ENCODE peak calls at places on chromosomes 7 and 10, in four cellular contexts. S is HepG2, Q is H1, Y is K562. N is an unnamed sample.

GRCh38 chr7:101137651-101138148 is 10.8 kb downstream of the SERPINE1 start:
- DNase-seq in S (no peak), Q (no peak), Y (no peak), N (no peak)

GRCh38 chr7:135265637-135266036 is 32.0 kb downstream of the STRA8 start:
- DNase-seq in S (no peak), Q (no peak), Y (no peak), N (no peak)

GRCh38 chr7:137591444-137591843 is 247.9 kb upstream of the PTN start:
- DNase-seq in Q (no peak), Y (no peak), S (no peak), N (no peak)

GRCh38 chr10:62501547-62501946 is 127.4 kb downstream of the ZNF365 start:
- DNase-seq in Y (no peak), S (no peak), Q (no peak), N (no peak)

GRCh38 chr7:125780153-125780552 is 850.5 kb upstream of the POT1 start:
- DNase-seq in Q (no peak), Y (no peak), S (no peak), N (no peak)

GRCh38 chr10:48253970-48254657 is 20.4 kb downstream of the FRMPD2 start:
- DNase-seq in S (no peak), Y (no peak), Q (no peak), N (no peak)

GRCh38 chr7:139574618-139575337 is 51.3 kb downstream of the CLEC2L start:
- DNase-seq in Q (no peak), Y (no peak), S (no peak), N (no peak)

GRCh38 chr7:73994023-73994422 is 34.0 kb upstream of the ELN start:
- DNase-seq in S (no peak), Y (no peak), Q (no peak), N (no peak)

GRCh38 chr10:115958043-115958442 is 315.0 kb downstream of the GFRA1 start:
- DNase-seq in S (no peak), Q (no peak), Y (no peak), N (no peak)

GRCh38 chr7:146606628-146607027 is 490.0 kb downstream of the CNTNAP2 start:
- DNase-seq in Q (no peak), Y (no peak), S (no peak), N (no peak)

GRCh38 chr10:33022090-33022489 is 64.1 kb upstream of the ITGB1 start:
- DNase-seq in Q (no peak), Y (no peak), S (no peak), N (no peak)

GRCh38 chr10:73588656-73589055 is 2.5 kb downstream of the USP54 start:
- DNase-seq in S (peak; percentile 47), Y (no peak), Q (no peak), N (no peak)

GRCh38 chr7:155533120-155533826 is 13.1 kb downstream of the CNPY1 start:
- DNase-seq in Y (no peak), S (no peak), Q (no peak), N (no peak)

GRCh38 chr7:95264225-95264927 is 60.0 kb downstream of the PON1 start:
- DNase-seq in S (no peak), Q (no peak), Y (no peak), N (no peak)

GRCh38 chr10:126455766-126456425 is 67.6 kb upstream of the ADAM12 start:
- DNase-seq in S (no peak), Q (no peak), Y (no peak), N (no peak)

GRCh38 chr10:71830726-71831125 is 20.3 kb downstream of the PSAP start:
- DNase-seq in S (no peak), Q (no peak), Y (no peak), N (no peak)

GRCh38 chr10:43237128-43237527 is 29.7 kb downstream of the RASGEF1A start:
- DNase-seq in Q (no peak), S (no peak), Y (no peak), N (no peak)

GRCh38 chr7:155119801-155120382 is 49.8 kb downstream of the HTR5A start:
- DNase-seq in Q (no peak), Y (no peak), S (no peak), N (no peak)

GRCh38 chr10:14700551-14700950 is 74.1 kb downstream of the FAM107B start:
- DNase-seq in S (no peak), Q (no peak), Y (no peak), N (no peak)

GRCh38 chr7:148483941-148484340 is 106.6 kb upstream of the C7orf33 start:
- DNase-seq in Y (no peak), Q (no peak), S (no peak), N (no peak)

GRCh38 chr10:36681751-36682633 is 443.4 kb upstream of the ANKRD30A start:
- DNase-seq in Y (no peak), Q (no peak), S (peak; percentile 3), N (no peak)

GRCh38 chr10:21501731-21502370 is 23.6 kb downstream of the SKIDA1 start:
- DNase-seq in S (peak; percentile 51), Y (no peak), Q (no peak), N (no peak)

GRCh38 chr10:77648472-77648871 is 10.9 kb upstream of the KCNMA1 start:
- DNase-seq in Y (no peak), S (no peak), Q (no peak), N (no peak)

GRCh38 chr7:55971045-55971444 is 6.7 kb downstream of the NIPSNAP2 start:
- DNase-seq in Y (no peak), Q (no peak), S (no peak), N (no peak)

GRCh38 chr7:13628231-13629001 is 361.1 kb downstream of the ETV1 start:
- DNase-seq in Q (no peak), S (no peak), Y (no peak), N (no peak)

GRCh38 chr7:68581417-68581816 is 1016.9 kb upstream of the AUTS2 start:
- DNase-seq in Y (no peak), Q (no peak), S (no peak), N (no peak)

GRCh38 chr7:116240021-116240659 is 29.8 kb downstream of the TES start:
- DNase-seq in S (no peak), Y (no peak), Q (no peak), N (no peak)

GRCh38 chr10:89118091-89118490 is 89.0 kb downstream of the CH25H start:
- DNase-seq in Q (no peak), Y (no peak), S (no peak), N (no peak)
- H3K9ac ChIP-seq in Q (no peak overlapping the region), Y (no peak overlapping the region), S (no peak overlapping the region), N (no peak overlapping the region)

GRCh38 chr7:18378989-18379605 is 116.5 kb upstream of the HDAC9 start:
- DNase-seq in Y (no peak), S (no peak), Q (no peak), N (no peak)
- TF ChIP-seq KDM1A in Y (no peak), S (no peak), Q (no peak), N (no peak)

GRCh38 chr7:106417273-106417902 is 132.6 kb upstream of the NAMPT start:
- DNase-seq in Y (no peak), S (no peak), Q (no peak), N (no peak)
- TF ChIP-seq ZNF274 in Y (no peak), S (no peak), Q (no peak), N (no peak)

GRCh38 chr7:1993776-1994740 is 238.7 kb downstream of the MAD1L1 start:
- DNase-seq in Y (no peak), Q (no peak), S (no peak), N (no peak)

GRCh38 chr7:1992554-1992953 is 240.2 kb downstream of the MAD1L1 start:
- DNase-seq in S (no peak), Y (no peak), Q (no peak), N (no peak)

GRCh38 chr7:1995426-1995825 is 237.3 kb downstream of the MAD1L1 start:
- DNase-seq in Y (no peak), S (no peak), Q (no peak), N (no peak)

GRCh38 chr7:1994931-1995330 is 237.8 kb downstream of the MAD1L1 start:
- DNase-seq in Q (no peak), S (no peak), Y (no peak), N (no peak)

GRCh38 chr7:1993031-1993685 is 239.6 kb downstream of the MAD1L1 start:
- DNase-seq in Y (no peak), S (no peak), Q (no peak), N (no peak)
- H3K9ac ChIP-seq in Y (no peak overlapping the region), S (no peak overlapping the region), Q (no peak overlapping the region), N (no peak overlapping the region)

GRCh38 chr7:45593877-45594276 is 19.7 kb downstream of the ADCY1 start:
- DNase-seq in S (no peak), Q (no peak), Y (no peak), N (no peak)

GRCh38 chr7:45590679-45591057 is 16.5 kb downstream of the ADCY1 start:
- DNase-seq in S (no peak), Q (no peak), Y (no peak), N (no peak)

GRCh38 chr7:45593121-45593541 is 19.0 kb downstream of the ADCY1 start:
- DNase-seq in Q (no peak), S (no peak), Y (no peak), N (no peak)

GRCh38 chr7:45591101-45591906 is 17.1 kb downstream of the ADCY1 start:
- DNase-seq in S (no peak), Y (no peak), Q (no peak), N (no peak)

GRCh38 chr7:45592230-45592991 is 18.2 kb downstream of the ADCY1 start:
- DNase-seq in Q (no peak), S (no peak), Y (no peak), N (no peak)
- TF ChIP-seq KDM1A in Q (no peak), S (no peak), Y (no peak), N (no peak)

GRCh38 chr10:25049966-25050365 is 33.6 kb downstream of the THNSL1 start:
- DNase-seq in S (no peak), Y (no peak), Q (no peak), N (no peak)
- TF ChIP-seq ZNF274 in S (no peak), Y (no peak), Q (no peak), N (no peak)

DNA sequence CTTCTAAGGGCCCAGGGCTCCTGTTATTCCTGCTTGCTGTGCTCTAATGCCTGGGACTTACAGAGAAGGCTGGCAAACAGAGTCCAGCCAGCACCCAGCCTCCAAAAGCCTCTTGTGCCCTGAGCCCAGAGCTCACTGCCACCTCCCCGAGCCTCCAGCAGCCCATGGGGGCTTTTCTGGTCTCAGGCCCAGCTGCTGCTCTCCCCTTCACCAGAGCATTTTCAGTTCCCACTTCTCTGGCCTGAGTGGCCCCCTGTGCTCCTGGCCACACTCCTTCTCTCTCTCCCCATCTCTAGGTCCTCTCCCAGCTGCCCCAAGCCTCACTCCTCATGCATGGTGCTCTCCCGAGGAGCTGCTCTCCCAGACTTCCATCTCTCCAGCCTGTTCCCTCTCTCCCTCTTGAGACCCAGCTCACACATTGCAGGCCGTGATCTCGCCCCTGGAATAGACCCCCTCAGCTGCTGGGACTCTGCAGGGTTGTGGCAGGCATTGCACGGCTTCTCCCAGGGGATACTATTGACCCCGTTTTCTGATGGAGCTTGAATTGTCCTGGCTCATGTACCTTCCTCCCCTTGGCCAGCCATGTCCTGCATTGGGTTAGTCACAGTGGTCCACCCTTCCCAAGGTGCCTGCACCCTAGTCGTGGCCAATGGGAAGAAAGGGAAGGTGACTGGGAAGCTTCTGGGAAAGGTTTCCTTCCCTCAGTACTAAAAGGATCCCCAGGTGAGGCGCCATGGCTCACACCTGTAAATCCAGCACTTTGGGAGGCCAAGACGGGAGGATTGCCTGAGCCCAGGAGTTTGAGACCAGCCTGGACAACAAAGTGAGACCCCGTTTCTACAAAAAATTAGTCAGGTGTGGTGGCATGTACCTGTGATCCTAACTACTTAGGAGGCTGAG is 9.0 kb upstream of the RASSF4 start:
- DNase-seq in S (no peak), Q (no peak), Y (no peak), N (no peak)
- H3K9ac ChIP-seq in S (peak overlapping the region; percentile 30), Q (no peak overlapping the region), Y (no peak overlapping the region), N (no peak overlapping the region)

GRCh38 chr7:129439963-129440625 is 5.9 kb downstream of the STRIP2 start:
- DNase-seq in Y (no peak), S (no peak), Q (no peak), N (no peak)
- TF ChIP-seq KDM1A in Y (no peak), S (no peak), Q (no peak), N (no peak)